ENCODE peak calls at places on chromosomes 2 and 18, in seven cellular contexts. I, H, S, L, V, K and Z are unnamed samples.

GRCh38 chr2:130808482-130809268 is 28.0 kb upstream of the ARHGEF4 start:
- DNase-seq in I (peak), H (no peak), S (no peak), L (no peak), V (no peak), K (no peak), Z (no peak)

GRCh38 chr2:126720647-126721046 is 64.7 kb downstream of the GYPC start:
- DNase-seq in I (no peak), H (no peak), S (no peak), L (no peak), V (no peak), K (no peak), Z (no peak)

GRCh38 chr18:45715212-45715780 is 8.7 kb upstream of the SLC14A1 start:
- DNase-seq in I (no peak), H (no peak), S (no peak), L (no peak), V (no peak), K (no peak), Z (no peak)

GRCh38 chr2:37848451-37848850 is 76.6 kb upstream of the RMDN2 start:
- DNase-seq in I (no peak), H (no peak), S (no peak), L (no peak), V (no peak), K (no peak), Z (no peak)

GRCh38 chr18:76053551-76053950 is 441.5 kb downstream of the ZNF516 start:
- DNase-seq in I (no peak), H (no peak), S (no peak), L (no peak), V (no peak), K (no peak), Z (no peak)

GRCh38 chr18:48679236-48679635 is 140.4 kb downstream of the CTIF start:
- DNase-seq in I (no peak), H (no peak), S (no peak), L (no peak), V (no peak), K (no peak), Z (no peak)

GRCh38 chr18:78932281-78932680 is 47.3 kb upstream of the SALL3 start:
- DNase-seq in I (no peak), H (no peak), S (no peak), L (no peak), V (no peak), K (no peak), Z (no peak)

GRCh38 chr2:239723486-239724193 is 301.5 kb downstream of the NDUFA10 start:
- DNase-seq in I (no peak), H (no peak), S (peak), L (no peak), V (no peak), K (no peak), Z (no peak)

GRCh38 chr2:199682001-199682400 is 169.0 kb downstream of the FTCDNL1 start:
- DNase-seq in I (no peak), H (no peak), S (no peak), L (no peak), V (no peak), K (no peak), Z (no peak)

GRCh38 chr2:158637357-158637756 is 157.8 kb upstream of the DAPL1 start:
- DNase-seq in I (peak), H (no peak), S (no peak), L (no peak), V (no peak), K (no peak), Z (no peak)